ENCODE peak calls at places on chromosomes 3 and 15, in eight cellular contexts. T is osteoblast; W is HCT116; S is uterus; E is neural progenitor cell; M is CD8-positive, alpha-beta T cell; C is astrocyte of the spinal cord; X is right lobe of liver. A is an unnamed sample.

GRCh38 chr3:194592798-194593752 is 40.1 kb downstream of the TMEM44 start:
- DNase-seq in T (peak), W (peak), S (no peak), E (no peak), M (no peak), C (peak), X (no peak), A (peak)

GRCh38 chr15:39789736-39790135 is 7.1 kb upstream of the FSIP1 start:
- DNase-seq in T (peak), W (no peak), S (no peak), E (no peak), M (no peak), C (no peak), X (no peak), A (no peak)

GRCh38 chr3:169264711-169265110 is 398.8 kb downstream of the MECOM start:
- DNase-seq in T (peak), W (no peak), S (peak), E (no peak), M (no peak), C (peak), X (no peak), A (no peak)

GRCh38 chr3:131338948-131339640 is 42.5 kb upstream of the NUDT16 start:
- DNase-seq in T (peak), W (no peak), S (no peak), E (no peak), M (no peak), C (peak), X (no peak), A (no peak)

GRCh38 chr3:111961461-111962269 is 17.2 kb upstream of the ABHD10 start:
- DNase-seq in T (no peak), W (no peak), S (no peak), E (peak), M (no peak), C (no peak), X (no peak), A (peak)

GRCh38 chr3:145094355-145094941 is 1066.5 kb downstream of the PLOD2 start:
- DNase-seq in T (no peak), W (peak), S (no peak), E (peak), M (no peak), C (peak), X (no peak), A (peak)

GRCh38 chr3:119352863-119353527 is 58.8 kb downstream of the ARHGAP31 start:
- DNase-seq in T (no peak), W (peak), S (no peak), E (no peak), M (no peak), C (peak), X (no peak), A (peak)

GRCh38 chr15:85044251-85044853 is 62.7 kb downstream of the PDE8A start:
- DNase-seq in T (peak), W (peak), S (peak), E (peak), M (peak), C (peak), X (peak), A (peak)

GRCh38 chr3:143875566-143875965 is 27.3 kb upstream of the SLC9A9 start:
- DNase-seq in T (no peak), W (no peak), S (no peak), E (no peak), M (no peak), C (no peak), X (no peak), A (no peak)

GRCh38 chr15:83207622-83208356 is at the start of gene HDGFL3:
- DNase-seq in T (peak), W (no peak), S (peak), E (peak), M (peak), C (peak), X (no peak), A (no peak)
- TF ChIP-seq CTCF in T (no peak), W (no peak), S (no peak), E (no peak), M (no peak), C (peak), X (no peak), A (peak)

DNA sequence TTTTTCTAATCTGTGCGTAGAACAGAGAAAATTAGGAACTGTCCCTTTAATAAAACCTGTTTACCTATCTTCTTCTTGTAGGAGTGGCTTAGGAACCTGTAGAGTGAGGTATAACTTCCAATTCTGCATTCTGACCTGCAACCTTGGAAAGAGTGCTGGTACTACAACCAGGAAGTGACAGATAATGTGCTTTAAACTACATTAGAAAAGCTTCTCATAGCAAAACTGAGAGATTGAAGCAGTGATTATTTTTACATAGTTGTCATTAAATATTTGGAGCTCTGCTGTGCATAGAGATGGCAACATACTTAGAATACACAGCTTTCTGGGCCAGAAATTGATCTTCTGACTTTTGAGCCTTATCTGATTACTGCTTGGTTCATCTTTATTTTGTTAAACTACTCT is 50.4 kb upstream of the ZDHHC23 start:
- DNase-seq in T (no peak), W (peak), S (no peak), E (no peak), M (no peak), C (no peak), X (no peak), A (no peak)
- H3K4me3 ChIP-seq in T (no peak), W (peak), S (no peak), E (no peak), M (no peak), C (no peak), X (peak), A (no peak)

GRCh38 chr3:179421500-179421899 is 29.8 kb downstream of the GNB4 start:
- DNase-seq in T (peak), W (no peak), S (no peak), E (peak), M (no peak), C (peak), X (no peak), A (no peak)
- TF ChIP-seq CTCF in T (peak), W (peak), S (peak), E (peak), M (no peak), C (peak), X (peak), A (peak)

DNA sequence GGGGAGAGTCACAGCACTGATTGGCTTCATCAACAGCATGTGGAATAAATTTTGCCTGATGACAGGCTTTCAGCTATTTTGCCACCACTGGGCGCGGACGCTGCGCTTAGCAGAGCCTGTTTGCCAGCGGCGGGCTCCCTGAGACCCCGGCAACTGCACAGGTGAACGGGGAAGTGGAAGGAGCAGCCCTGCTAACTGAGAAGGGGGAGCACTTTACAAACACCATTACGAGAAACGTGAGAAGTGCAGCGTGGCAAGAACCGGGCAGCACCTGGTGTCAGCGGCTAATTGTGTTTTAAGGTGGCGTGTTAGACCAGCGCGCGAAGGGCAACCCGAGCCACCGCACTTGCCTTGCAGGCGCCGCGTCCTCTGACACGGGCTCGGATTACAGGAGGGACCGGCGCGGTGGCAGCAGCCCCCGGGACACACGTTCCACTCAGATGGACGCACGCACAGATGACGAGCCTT is 307.8 kb upstream of the ARRDC4 start:
- DNase-seq in T (no peak), W (no peak), S (no peak), E (peak), M (no peak), C (no peak), X (no peak), A (no peak)
- H3K4me3 ChIP-seq in T (no peak), W (no peak), S (no peak), E (peak), M (no peak), C (no peak), X (no peak), A (no peak)

A was measured in HFF-Myc.